ENCODE peak calls at places on chromosomes 5 and 9, in ten cellular contexts. W is GM04504; T is stimulated activated naive CD4-positive, alpha-beta T cell; J is upper lobe of right lung; N is activated CD4-positive, alpha-beta memory T cell treated with anti-CD3 and anti-CD28 coated beads, Interleukin-2, amount 10 ng/mL, durations not matched to agents 7 days and 5 days; S is activated naive CD4-positive, alpha-beta T cell treated with Interleukin-2 at 50 U/mL for 16 hours; P is heart left ventricle; Z is KG1; C is stimulated activated CD8-positive, alpha-beta memory T cell treated with anti-CD3 and anti-CD28 coated beads, Interleukin-15, amount 100 ng/mL, for 1 hour; A is stimulated activated CD4-positive, alpha-beta T cell treated with anti-CD3 and anti-CD28 coated beads, Interleukin-15, amount 100 ng/mL, for 24 hours. I is an unnamed sample.

GRCh38 chr5:118326496-118327045 is 661.8 kb downstream of the DTWD2 start:
- DNase-seq in W (no peak), T (no peak), J (no peak), N (no peak), S (no peak), P (no peak), Z (no peak), C (no peak), A (no peak), I (no peak)

GRCh38 chr5:80276186-80276585 is 20.3 kb upstream of the SERINC5 start:
- DNase-seq in W (no peak), T (no peak), J (no peak), N (no peak), S (no peak), P (no peak), Z (no peak), C (no peak), A (no peak), I (no peak)

GRCh38 chr5:67350600-67351315 is 154.2 kb upstream of the CD180 start:
- DNase-seq in W (no peak), T (peak), J (no peak), N (peak), S (no peak), P (no peak), Z (no peak), C (no peak), A (peak), I (no peak)

GRCh38 chr5:54905942-54906537 is 79.4 kb downstream of the ESM1 start:
- DNase-seq in W (no peak), T (peak), J (no peak), N (peak), S (peak), P (peak), Z (peak), C (peak), A (peak), I (no peak)

GRCh38 chr5:77076961-77077820 is 9.9 kb downstream of the ZBED3 start:
- DNase-seq in W (peak), T (peak), J (peak), N (peak), S (peak), P (peak), Z (peak), C (no peak), A (peak), I (no peak)

GRCh38 chr9:38026840-38027527 is 42.0 kb downstream of the SHB start:
- DNase-seq in W (no peak), T (no peak), J (no peak), N (no peak), S (no peak), P (no peak), Z (no peak), C (no peak), A (no peak), I (no peak)

GRCh38 chr5:15601274-15601673 is 101.3 kb downstream of the FBXL7 start:
- DNase-seq in W (no peak), T (no peak), J (no peak), N (no peak), S (no peak), P (no peak), Z (no peak), C (no peak), A (no peak), I (no peak)

GRCh38 chr5:11062379-11062778 is 301.3 kb upstream of the DAP start:
- DNase-seq in W (no peak), T (no peak), J (no peak), N (no peak), S (no peak), P (no peak), Z (no peak), C (no peak), A (no peak), I (no peak)

GRCh38 chr9:134544388-134545212 is 97.0 kb upstream of the COL5A1 start:
- DNase-seq in W (peak), T (no peak), J (peak), N (no peak), S (no peak), P (peak), Z (no peak), C (no peak), A (no peak), I (no peak)

GRCh38 chr5:66987126-66987525 is 209.5 kb downstream of the CD180 start:
- DNase-seq in W (no peak), T (no peak), J (no peak), N (no peak), S (no peak), P (no peak), Z (no peak), C (no peak), A (no peak), I (no peak)

GRCh38 chr5:60349891-60350415 is 350.0 kb downstream of the DEPDC1B start:
- DNase-seq in W (no peak), T (no peak), J (no peak), N (no peak), S (no peak), P (no peak), Z (no peak), C (no peak), A (no peak), I (no peak)